ENCODE peak calls at places on chromosomes 16 and 17, in eight cellular contexts. W is mesothelial cell of epicardium; H is hippocampal formation; U is GF-D8; Z is activated CD8-positive, alpha-beta T cell treated with anti-CD3 and anti-CD28 coated beads, Interleukin-2, amount 10 ng/mL, durations not matched to agents 7 days and 5 days; Y is substantia nigra; C is kidney tubule cell; D is upper lobe of right lung. E is an unnamed sample.

GRCh38 chr17:34726536-34727384 is 147.4 kb downstream of the TMEM132E start:
- DNase-seq in W (no peak), H (no peak), U (no peak), Z (no peak), Y (no peak), C (no peak), D (no peak), E (no peak)

GRCh38 chr16:88957887-88958577 is 19.0 kb downstream of the CBFA2T3 start:
- DNase-seq in W (no peak), H (peak), U (peak), Z (peak), Y (no peak), C (no peak), D (no peak), E (no peak)

GRCh38 chr17:61833536-61834203 is 29.7 kb downstream of the BRIP1 start:
- DNase-seq in W (no peak), H (no peak), U (no peak), Z (no peak), Y (no peak), C (peak), D (no peak), E (peak)

GRCh38 chr16:26569793-26570192 is 496.9 kb upstream of the C16orf82 start:
- DNase-seq in W (no peak), H (peak), U (no peak), Z (peak), Y (no peak), C (peak), D (no peak), E (no peak)

GRCh38 chr17:76986318-76986717 is 118.1 kb downstream of the MGAT5B start:
- DNase-seq in W (no peak), H (no peak), U (no peak), Z (no peak), Y (no peak), C (no peak), D (no peak), E (no peak)

GRCh38 chr16:23786964-23787571 is 32.2 kb downstream of the CHP2 start:
- DNase-seq in W (no peak), H (no peak), U (no peak), Z (no peak), Y (no peak), C (no peak), D (no peak), E (no peak)

GRCh38 chr16:14489460-14489859 is 140.6 kb downstream of the PARN start:
- DNase-seq in W (no peak), H (no peak), U (no peak), Z (no peak), Y (no peak), C (peak), D (no peak), E (no peak)

GRCh38 chr17:39186481-39187002 is 10.9 kb downstream of the CACNB1 start:
- DNase-seq in W (no peak), H (no peak), U (no peak), Z (no peak), Y (no peak), C (no peak), D (no peak), E (no peak)

GRCh38 chr16:22262460-22262859 is 34.7 kb upstream of the POLR3E start:
- DNase-seq in W (no peak), H (no peak), U (no peak), Z (no peak), Y (no peak), C (peak), D (no peak), E (no peak)

GRCh38 chr17:77442976-77443742 is 302.4 kb downstream of the SEC14L1 start:
- DNase-seq in W (no peak), H (no peak), U (no peak), Z (no peak), Y (no peak), C (no peak), D (no peak), E (no peak)

GRCh38 chr16:50213939-50214519 is 52.3 kb upstream of the ADCY7 start:
- DNase-seq in W (no peak), H (peak), U (no peak), Z (no peak), Y (no peak), C (peak), D (no peak), E (peak)

GRCh38 chr16:18941471-18941870 is 15.3 kb upstream of the SMG1 start:
- DNase-seq in W (no peak), H (no peak), U (no peak), Z (no peak), Y (no peak), C (no peak), D (no peak), E (no peak)